ENCODE peak calls at places on chromosomes 11 and 22, in five cellular contexts. M is kidney, F is heart left ventricle, G is A549, V is neural progenitor cell. E is an unnamed sample. For H3K4me1, the result is how much of the 10 kb centered on the place peaks cover.

GRCh38 chr22:39300198-39300830 is 19.1 kb downstream of the RPL3 start:
- DNase-seq in M (no peak), F (peak), G (no peak), V (no peak), E (no peak)

GRCh38 chr11:134393638-134394037 is 18.4 kb downstream of the B3GAT1 start:
- DNase-seq in M (no peak), F (no peak), G (peak), V (peak), E (no peak)

GRCh38 chr11:34364102-34364501 is 6.3 kb upstream of the ABTB2 start:
- DNase-seq in M (no peak), F (no peak), G (no peak), V (no peak), E (no peak)

GRCh38 chr22:44439356-44440223 is 58.4 kb downstream of the RTL6 start:
- DNase-seq in M (peak), F (no peak), G (no peak), V (no peak), E (no peak)

GRCh38 chr22:27718186-27719032 is 83.1 kb downstream of the MN1 start:
- DNase-seq in M (peak), F (peak), G (peak), V (no peak), E (peak)

GRCh38 chr11:3907590-3907989 is 52.1 kb downstream of the STIM1 start:
- DNase-seq in M (no peak), F (no peak), G (no peak), V (no peak), E (no peak)

GRCh38 chr22:44286673-44287072 is 26.1 kb downstream of the SHISAL1 start:
- DNase-seq in M (no peak), F (no peak), G (no peak), V (no peak), E (no peak)

GRCh38 chr22:44330727-44331660 is 18.2 kb upstream of the SHISAL1 start:
- DNase-seq in M (no peak), F (no peak), G (no peak), V (peak), E (peak)

GRCh38 chr22:33210129-33210784 is 152.1 kb upstream of the SYN3 start:
- DNase-seq in M (no peak), F (no peak), G (peak), V (peak), E (peak)

DNA sequence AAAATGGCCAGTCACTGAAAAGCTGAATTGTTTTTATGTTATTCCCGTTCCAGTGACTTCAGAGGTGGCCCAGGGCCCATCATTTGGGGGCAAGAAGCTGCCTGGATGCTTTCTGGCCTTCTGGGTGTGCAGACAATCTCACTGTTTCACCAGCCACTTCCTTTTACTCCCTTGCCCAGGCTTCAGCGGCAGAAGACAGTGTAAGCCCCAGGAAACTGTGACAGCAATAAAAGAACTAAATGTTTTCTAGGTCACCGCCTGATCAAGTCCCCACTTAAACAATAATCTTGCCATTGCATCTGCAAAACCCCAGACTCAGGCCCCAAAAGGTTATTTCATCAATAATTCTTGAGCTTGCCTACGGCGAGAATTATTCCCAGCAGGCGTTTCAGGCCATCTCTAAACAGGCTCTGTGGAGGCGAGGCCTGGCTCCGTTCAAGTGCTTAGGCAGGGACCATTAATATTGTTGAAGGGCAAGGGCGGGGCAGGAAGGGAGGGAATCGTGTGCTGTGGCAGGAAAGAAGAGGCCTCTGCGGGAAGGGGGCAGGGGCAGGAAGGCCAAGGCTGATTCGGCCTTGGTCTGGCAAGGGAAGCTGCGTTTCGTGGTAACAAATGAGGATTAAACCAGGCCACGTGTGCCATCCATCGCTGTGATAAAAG is 252.3 kb downstream of the KIRREL3 start:
- DNase-seq in M (no peak), F (no peak), G (no peak), V (no peak), E (no peak)
- H3K4me1 ChIP-seq in M (under half), F (under half), G (under half), V (under half), E (under half)

GRCh38 chr11:68145120-68145866 is 24.1 kb upstream of the CHKA start:
- DNase-seq in M (no peak), F (no peak), G (peak), V (no peak), E (no peak)
- H3K4me1 ChIP-seq in M (under half), F (under half), G (under half), V (under half), E (under half)

DNA sequence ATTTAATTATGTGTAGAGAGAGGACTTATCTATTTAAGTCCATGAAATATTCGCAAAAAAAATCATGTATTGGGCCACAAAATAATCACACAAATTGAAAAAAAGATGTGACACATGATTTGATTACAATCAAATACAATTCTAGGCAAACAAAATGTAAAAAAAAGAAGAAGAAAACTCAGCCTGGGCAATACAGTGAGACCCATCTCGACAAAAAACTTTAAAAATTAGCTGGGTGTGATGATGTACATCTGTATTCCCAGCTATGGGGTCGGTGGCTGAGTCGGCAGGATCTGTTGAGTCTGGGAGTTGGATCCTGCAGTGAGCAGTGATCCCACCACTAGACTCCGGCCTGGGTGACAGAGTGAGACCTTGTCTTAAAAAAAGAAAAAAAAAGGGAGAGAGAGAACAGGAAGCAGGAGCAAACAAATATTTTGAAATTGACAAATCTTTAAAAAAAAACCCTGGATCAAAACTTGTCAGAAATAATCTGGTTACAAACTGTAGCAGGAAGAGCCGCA is 3.1 kb upstream of the TYMP start:
- DNase-seq in M (peak), F (peak), G (no peak), V (no peak), E (no peak)
- H3K4me1 ChIP-seq in M (under half), F (under half), G (under half), V (under half), E (under half)

GRCh38 chr11:6271598-6271997 is 12.0 kb downstream of the CCKBR start:
- DNase-seq in M (no peak), F (no peak), G (no peak), V (no peak), E (no peak)

GRCh38 chr11:6268811-6269210 is 9.2 kb downstream of the CCKBR start:
- DNase-seq in M (no peak), F (no peak), G (no peak), V (no peak), E (no peak)

GRCh38 chr11:6270584-6271246 is 11.1 kb downstream of the CCKBR start:
- DNase-seq in M (no peak), F (no peak), G (no peak), V (no peak), E (no peak)

GRCh38 chr11:6273188-6273587 is 13.6 kb downstream of the CCKBR start:
- DNase-seq in M (no peak), F (no peak), G (no peak), V (no peak), E (no peak)

GRCh38 chr11:6269994-6270393 is 10.4 kb downstream of the CCKBR start:
- DNase-seq in M (no peak), F (no peak), G (peak), V (peak), E (no peak)
- H3K4me1 ChIP-seq in M (under half), F (under half), G (under half), V (under half), E (under half)

GRCh38 chr22:42304021-42304790 is 33.8 kb upstream of the TCF20 start:
- DNase-seq in M (no peak), F (no peak), G (no peak), V (no peak), E (no peak)
- H3K4me1 ChIP-seq in M (under half), F (under half), G (under half), V (under half), E (under half)

GRCh38 chr11:129209891-129210830 is 18.0 kb upstream of the ARHGAP32 start:
- DNase-seq in M (no peak), F (no peak), G (no peak), V (no peak), E (no peak)
- H3K4me1 ChIP-seq in M (under half), F (under half), G (under half), V (under half), E (under half)

DNA sequence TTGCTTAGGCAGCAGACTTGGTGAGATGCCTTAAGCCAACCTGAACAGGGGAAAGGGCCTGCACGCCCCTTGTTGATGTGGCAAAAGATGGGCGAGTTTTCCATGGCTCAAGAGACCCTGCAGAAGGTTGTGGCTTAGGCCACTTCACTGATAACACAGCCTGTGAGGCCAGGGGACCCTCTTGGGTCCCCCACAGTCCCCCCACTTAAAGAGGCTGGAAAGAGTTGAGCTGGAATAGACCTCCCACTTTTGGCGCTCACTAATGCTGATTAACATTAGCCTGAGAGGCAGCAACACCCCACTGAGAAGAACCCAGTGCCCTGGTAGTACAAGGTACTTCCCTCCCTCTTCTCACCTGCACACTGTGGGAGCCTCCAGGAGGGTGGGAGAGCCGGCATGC is 107.5 kb downstream of the TRIM29 start:
- DNase-seq in M (no peak), F (no peak), G (no peak), V (no peak), E (no peak)
- H3K4me1 ChIP-seq in M (under half), F (under half), G (under half), V (under half), E (under half)

GRCh38 chr11:86922225-86922624 is 33.0 kb downstream of the FZD4 start:
- DNase-seq in M (no peak), F (no peak), G (no peak), V (no peak), E (no peak)
- H3K4me1 ChIP-seq in M (under half), F (under half), G (under half), V (under half), E (under half)

GRCh38 chr11:61357233-61357893 is 4.3 kb downstream of the CYB561A3 start:
- DNase-seq in M (no peak), F (no peak), G (no peak), V (no peak), E (no peak)
- H3K4me1 ChIP-seq in M (under half), F (under half), G (under half), V (under half), E (under half)

E was measured in adipocyte.